ENCODE peak calls at places on chromosomes 11 and 22, in seven cellular contexts. I is NAMALWA; Q is stimulated activated CD8-positive, alpha-beta memory T cell treated with anti-CD3 and anti-CD28 coated beads, Interleukin-7, amount 100 ng/mL, for 1 hour; D is astrocyte; U is activated CD8-positive, alpha-beta memory T cell treated with anti-CD3 and anti-CD28 coated beads, Interleukin-2, amount 50 U/mL, for 48 hours; Z is AG09319; L is MG63. O is an unnamed sample.

GRCh38 chr11:87443707-87444106 is 406.0 kb downstream of the TMEM135 start:
- DNase-seq in I (no peak), U (no peak), L (no peak), D (peak), Q (no peak), Z (no peak), O (no peak)

GRCh38 chr11:120306519-120307242 is 18.4 kb upstream of the TLCD5 start:
- DNase-seq in U (no peak), Q (no peak), I (no peak), D (peak), Z (peak), L (peak), O (no peak)

GRCh38 chr22:17087176-17088131 is 2.7 kb downstream of the IL17RA start:
- DNase-seq in I (peak), U (peak), Z (peak), L (peak), D (peak), Q (no peak), O (no peak)

GRCh38 chr22:50071432-50072166 is 13.5 kb upstream of the TTLL8 start:
- DNase-seq in U (no peak), L (no peak), Z (no peak), Q (no peak), I (no peak), D (no peak), O (no peak)

GRCh38 chr11:126317681-126318641 is 14.1 kb downstream of the DCPS start:
- DNase-seq in U (no peak), I (no peak), Z (peak), Q (no peak), L (peak), D (peak), O (no peak)

GRCh38 chr11:1163321-1163910 is 5.7 kb downstream of the MUC5AC start:
- DNase-seq in U (no peak), Z (no peak), D (no peak), L (no peak), Q (no peak), I (no peak), O (no peak)

GRCh38 chr11:103730151-103730940 is 306.1 kb upstream of the DDI1 start:
- DNase-seq in I (no peak), D (peak), L (no peak), Z (no peak), Q (no peak), U (no peak), O (no peak)

GRCh38 chr11:120959189-120959588 is 64.7 kb upstream of the TBCEL start:
- DNase-seq in D (no peak), Z (no peak), Q (no peak), L (no peak), I (no peak), U (no peak), O (no peak)

GRCh38 chr11:114912826-114913225 is 234.5 kb downstream of the NXPE2 start:
- DNase-seq in D (no peak), I (no peak), L (no peak), Q (no peak), Z (no peak), U (no peak), O (no peak)

GRCh38 chr11:94926698-94927237 is 46.6 kb downstream of the CWC15 start:
- DNase-seq in D (peak), I (no peak), U (no peak), Z (peak), Q (no peak), L (peak), O (no peak)

GRCh38 chr11:6498121-6498520 is 1.0 kb downstream of the DNHD1 start:
- DNase-seq in D (peak), I (no peak), Q (no peak), L (peak), Z (no peak), U (no peak), O (no peak)

GRCh38 chr11:100152751-100153150 is 534.3 kb upstream of the ARHGAP42 start:
- DNase-seq in Q (no peak), D (no peak), I (no peak), L (peak), U (no peak), Z (no peak), O (no peak)

GRCh38 chr11:128422576-128423370 is 164.6 kb downstream of the ETS1 start:
- DNase-seq in D (no peak), L (no peak), Z (no peak), Q (peak), U (peak), I (no peak), O (peak)

GRCh38 chr11:120696597-120696996 is 185.0 kb downstream of the GRIK4 start:
- DNase-seq in U (no peak), Q (no peak), Z (no peak), I (no peak), L (no peak), D (no peak), O (no peak)

GRCh38 chr11:2940166-2940929 is 11.1 kb upstream of the PHLDA2 start:
- DNase-seq in U (peak), L (peak), D (no peak), I (no peak), Z (no peak), Q (no peak), O (no peak)

GRCh38 chr22:23845661-23846469 is 7.1 kb upstream of the DERL3 start:
- DNase-seq in Q (no peak), D (no peak), U (no peak), L (no peak), I (peak), Z (no peak), O (no peak)

GRCh38 chr11:68940651-68941323 is 37.1 kb downstream of the IGHMBP2 start:
- DNase-seq in L (no peak), U (no peak), Q (no peak), D (no peak), Z (no peak), I (no peak), O (no peak)

GRCh38 chr11:120248551-120249278 is 8.8 kb downstream of the POU2F3 start:
- DNase-seq in D (peak), I (no peak), Q (no peak), Z (no peak), L (no peak), U (no peak), O (no peak)

GRCh38 chr11:2688381-2689231 is 11.2 kb downstream of the KCNQ1OT1 start:
- DNase-seq in L (no peak), U (no peak), D (no peak), Z (no peak), I (no peak), Q (no peak), O (no peak)

GRCh38 chr11:68269414-68270081 is 2.2 kb downstream of the C11orf24 start:
- DNase-seq in D (peak), Z (peak), L (peak), Q (no peak), I (no peak), U (no peak), O (no peak)

GRCh38 chr11:72930011-72930410 is 115.8 kb downstream of the ATG16L2 start:
- DNase-seq in I (no peak), U (no peak), L (no peak), Q (no peak), Z (no peak), D (peak), O (no peak)

O was measured in central memory CD8-positive, alpha-beta T cell.